ENCODE peak calls at places on chromosomes 6 and 20, in four cellular contexts. G is stomach, J is HCT116, F is IMR-90. R is an unnamed sample.

GRCh38 chr6:53432318-53433161 is 83.8 kb upstream of the ELOVL5 start:
- DNase-seq in F (peak; percentile 81), J (no peak), G (no peak), R (peak; percentile 89)

GRCh38 chr6:118618676-118619377 is 32.6 kb downstream of the CEP85L start:
- DNase-seq in G (peak; percentile 66), J (peak; percentile 12), F (peak; percentile 26), R (no peak)

GRCh38 chr20:9884061-9884460 is 45.2 kb upstream of the PAK5 start:
- DNase-seq in F (no peak), J (no peak), G (no peak), R (no peak)

GRCh38 chr6:39298061-39298460 is 16.2 kb downstream of the KCNK17 start:
- DNase-seq in J (no peak), F (no peak), G (peak; percentile 39), R (no peak)

GRCh38 chr6:160477901-160478300 is 129.7 kb downstream of the SLC22A3 start:
- DNase-seq in G (no peak), J (no peak), F (no peak), R (no peak)

GRCh38 chr6:95581073-95581472 is 3.7 kb downstream of the MANEA start:
- DNase-seq in J (no peak), F (peak; percentile 51), G (no peak), R (no peak)

GRCh38 chr20:24934716-24935115 is 14.4 kb upstream of the CST7 start:
- DNase-seq in F (no peak), G (no peak), J (no peak), R (no peak)

GRCh38 chr20:16387661-16388060 is 185.6 kb downstream of the KIF16B start:
- DNase-seq in G (no peak), F (no peak), J (no peak), R (no peak)

GRCh38 chr20:461254-462198 is 807 bp downstream of the TBC1D20 start:
- DNase-seq in F (peak; percentile 42), J (no peak), G (peak; percentile 51), R (no peak)

GRCh38 chr20:460707-461106 is 1.6 kb downstream of the TBC1D20 start:
- DNase-seq in G (no peak), F (no peak), J (no peak), R (no peak)

GRCh38 chr20:460180-460579 is 2.2 kb downstream of the TBC1D20 start:
- DNase-seq in F (no peak), G (no peak), J (no peak), R (no peak)

GRCh38 chr20:458766-459165 is 3.6 kb downstream of the TBC1D20 start:
- DNase-seq in F (no peak), J (no peak), G (no peak), R (no peak)

DNA sequence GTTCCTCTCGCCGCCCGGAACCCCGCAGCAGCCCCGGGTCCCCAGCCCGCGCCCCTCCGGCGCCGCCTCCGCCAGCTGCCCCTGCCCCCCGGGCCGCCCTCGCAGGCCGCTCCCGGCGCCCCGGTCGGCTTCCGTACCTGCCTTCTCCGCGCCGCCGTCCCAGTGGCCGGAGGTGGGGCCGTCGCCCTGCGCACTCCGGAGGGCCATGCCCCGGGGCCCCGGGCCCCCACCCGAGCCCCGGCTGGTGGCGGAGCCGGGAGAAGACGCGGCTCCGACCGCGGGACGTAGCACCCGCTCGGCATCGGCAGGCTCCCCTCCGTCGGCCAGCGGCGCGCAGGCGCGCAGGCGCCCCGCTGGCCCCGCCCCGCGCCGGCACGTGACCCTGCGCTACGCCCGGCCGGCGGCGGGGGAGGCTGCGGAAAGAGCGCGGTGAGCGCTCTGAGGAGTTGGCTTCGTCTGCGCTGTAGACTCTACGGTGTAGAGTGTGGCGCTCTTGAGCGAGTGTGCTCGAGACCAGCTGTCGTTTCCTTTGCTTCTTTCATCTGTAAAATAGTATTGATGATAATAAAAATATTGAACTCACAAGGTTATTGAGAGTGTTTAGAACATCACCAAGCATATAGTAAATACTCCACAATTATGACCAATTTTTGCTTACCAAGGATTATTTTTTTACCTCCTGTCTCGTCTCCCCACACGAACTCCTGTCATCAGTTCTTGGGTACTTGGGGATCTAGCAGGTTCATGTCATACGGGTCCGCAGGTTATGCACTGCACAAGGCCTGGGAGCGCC is at the start of gene TBC1D20:
- DNase-seq in J (peak; percentile 60), G (peak; percentile 88), F (peak; percentile 84), R (no peak)
- TF ChIP-seq CTCF in J (no peak), G (no peak), F (peak; percentile 37), R (peak; percentile 27)

GRCh38 chr6:138970856-138971425 is 17.1 kb downstream of the REPS1 start:
- DNase-seq in F (peak; percentile 95), J (peak; percentile 55), G (no peak), R (peak; percentile 88)
- H3K4me3 ChIP-seq in F (no peak overlapping the region), J (no peak overlapping the region), G (no peak overlapping the region), R (no peak overlapping the region)

DNA sequence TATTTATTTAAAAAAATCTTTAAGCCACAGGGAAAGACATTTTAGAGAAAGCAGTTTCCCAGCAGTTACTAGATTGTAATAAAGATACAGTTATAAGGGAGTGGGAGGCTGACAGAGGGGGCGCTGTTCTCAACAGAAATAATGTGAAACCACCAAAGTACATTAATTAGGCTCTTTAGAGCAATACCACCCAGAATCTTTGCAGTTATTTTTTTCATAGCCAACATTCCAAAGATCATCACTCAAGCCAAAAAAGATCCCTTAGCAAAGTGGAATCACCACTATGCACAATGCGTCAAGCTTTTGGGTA is 331.3 kb upstream of the DEFB112 start:
- DNase-seq in F (no peak), J (no peak), G (no peak), R (no peak)
- TF ChIP-seq CTCF in F (no peak), J (no peak), G (no peak), R (peak; percentile 40)

DNA sequence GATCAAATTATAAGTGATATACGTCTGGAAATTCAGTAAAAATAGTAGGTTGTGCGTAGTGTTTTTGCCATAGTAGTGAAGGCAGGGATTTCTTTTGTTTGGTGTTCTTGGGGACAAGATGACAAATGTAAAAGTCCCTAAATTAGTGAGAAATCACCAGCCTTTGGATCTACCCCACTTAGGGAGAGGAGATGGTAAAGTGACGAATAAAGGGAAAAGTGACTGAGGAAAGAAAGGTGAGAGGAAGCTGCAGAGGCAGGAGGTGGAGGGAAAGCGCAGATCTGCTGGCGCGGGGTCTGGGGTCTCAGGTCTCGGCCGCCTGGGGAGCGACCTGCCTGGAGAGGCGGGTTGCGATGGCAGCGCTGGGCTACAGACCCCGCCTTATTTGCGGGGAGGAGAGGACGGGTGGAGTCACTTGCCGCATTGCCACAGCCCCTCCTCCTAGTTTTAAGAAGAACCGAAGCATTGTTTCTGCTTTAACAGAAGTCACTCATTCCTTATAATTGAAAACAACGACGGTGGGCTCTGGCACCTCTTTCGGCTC is 3.4 kb upstream of the LIN28B start:
- DNase-seq in G (no peak), F (no peak), J (no peak), R (no peak)
- H3K4me3 ChIP-seq in G (no peak overlapping the region), F (no peak overlapping the region), J (no peak overlapping the region), R (no peak overlapping the region)

GRCh38 chr20:45181639-45182038 is 6.9 kb downstream of the PI3 start:
- DNase-seq in J (no peak), F (no peak), G (no peak), R (no peak)
- TF ChIP-seq CTCF in J (no peak), F (no peak), G (no peak), R (no peak)

GRCh38 chr6:28351087-28351486 is 1.3 kb downstream of the ZKSCAN3 start:
- DNase-seq in F (no peak), G (peak; percentile 45), J (no peak), R (no peak)
- H3K4me3 ChIP-seq in F (no peak overlapping the region), G (peak overlapping the region; percentile 92), J (peak overlapping the region; percentile 86), R (peak overlapping the region; percentile 84)

DNA sequence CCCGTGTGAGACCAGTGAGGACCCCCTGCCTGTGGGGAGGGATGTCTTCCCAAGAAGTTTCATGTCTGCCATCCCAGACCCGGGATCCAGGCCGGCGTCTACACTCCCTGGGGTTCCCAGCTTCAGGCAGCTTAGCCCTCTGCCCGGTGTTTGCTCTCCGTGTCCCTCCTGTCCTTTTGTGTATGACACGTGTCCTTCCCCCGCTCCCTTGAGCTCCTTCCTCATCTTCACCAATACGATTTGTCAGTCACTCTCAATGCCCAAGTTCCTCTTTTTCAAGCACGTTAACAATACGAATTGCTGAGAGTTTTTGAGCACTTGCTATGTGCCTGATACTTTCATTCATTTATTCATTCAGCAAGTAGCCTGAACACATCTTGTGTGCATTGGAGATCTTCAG is 115.6 kb upstream of the PTPN1 start:
- DNase-seq in F (no peak), G (no peak), J (no peak), R (no peak)
- TF ChIP-seq CTCF in F (no peak), G (no peak), J (no peak), R (no peak)

GRCh38 chr20:61254881-61255589 is 3.0 kb downstream of the CDH4 start:
- DNase-seq in F (peak; percentile 57), G (no peak), J (no peak), R (peak; percentile 9)

GRCh38 chr20:61251529-61252393 is at the start of gene CDH4:
- DNase-seq in F (no peak), J (no peak), G (no peak), R (no peak)

GRCh38 chr20:61252601-61253263 is 671 bp downstream of the CDH4 start:
- DNase-seq in F (peak; percentile 9), J (no peak), G (no peak), R (no peak)

GRCh38 chr20:61253264-61253639 is 1.2 kb downstream of the CDH4 start:
- DNase-seq in F (peak; percentile 45), G (no peak), J (no peak), R (no peak)

DNA sequence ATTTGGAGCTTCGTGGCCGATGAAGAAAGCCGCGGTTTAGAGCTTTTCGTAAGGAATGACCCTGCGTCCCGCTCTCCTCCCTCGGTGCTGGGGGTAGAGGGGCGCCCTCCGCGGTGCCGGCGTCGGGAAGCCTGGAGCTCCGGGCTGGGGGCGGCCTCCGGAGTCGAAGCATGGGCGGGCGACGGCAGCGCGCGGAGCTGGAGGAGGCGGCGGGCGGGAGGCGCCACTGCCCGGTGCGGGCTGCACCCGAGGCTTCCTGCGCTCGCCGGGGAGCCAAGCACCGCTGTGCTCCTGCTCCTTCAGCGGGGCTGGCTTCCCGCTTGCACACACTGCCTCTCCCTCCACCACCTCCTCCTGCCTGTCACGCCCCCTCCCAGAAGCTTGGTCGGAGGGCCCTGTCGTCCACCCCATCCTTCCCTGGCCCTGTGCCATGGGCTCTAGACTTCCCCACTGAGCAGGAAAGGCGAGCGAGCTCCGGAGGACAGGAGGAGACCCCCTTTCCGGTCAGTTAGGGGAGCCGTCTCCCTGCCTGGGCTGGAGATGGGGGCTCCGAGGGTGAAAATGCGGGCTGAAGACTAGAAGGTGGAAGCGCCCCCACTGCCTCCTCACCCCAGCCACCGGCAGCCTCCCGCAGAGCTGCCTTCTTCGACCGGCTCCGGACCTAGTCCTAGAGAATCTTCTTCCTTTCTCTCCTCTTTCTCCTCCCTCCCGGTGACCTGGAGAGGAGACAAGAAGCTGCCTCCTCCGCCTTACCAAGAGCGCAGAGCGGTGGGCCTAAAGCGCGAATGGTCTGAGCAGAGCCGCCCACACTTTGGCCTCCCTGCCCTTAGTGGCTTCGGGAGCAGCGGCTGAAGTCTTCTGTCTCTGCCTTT is 1.8 kb downstream of the CDH4 start:
- DNase-seq in G (no peak), J (no peak), F (peak; percentile 27), R (no peak)
- H3K4me3 ChIP-seq in G (peak overlapping the region; percentile 51), J (no peak overlapping the region), F (peak overlapping the region; percentile 55), R (peak overlapping the region; percentile 56)

DNA sequence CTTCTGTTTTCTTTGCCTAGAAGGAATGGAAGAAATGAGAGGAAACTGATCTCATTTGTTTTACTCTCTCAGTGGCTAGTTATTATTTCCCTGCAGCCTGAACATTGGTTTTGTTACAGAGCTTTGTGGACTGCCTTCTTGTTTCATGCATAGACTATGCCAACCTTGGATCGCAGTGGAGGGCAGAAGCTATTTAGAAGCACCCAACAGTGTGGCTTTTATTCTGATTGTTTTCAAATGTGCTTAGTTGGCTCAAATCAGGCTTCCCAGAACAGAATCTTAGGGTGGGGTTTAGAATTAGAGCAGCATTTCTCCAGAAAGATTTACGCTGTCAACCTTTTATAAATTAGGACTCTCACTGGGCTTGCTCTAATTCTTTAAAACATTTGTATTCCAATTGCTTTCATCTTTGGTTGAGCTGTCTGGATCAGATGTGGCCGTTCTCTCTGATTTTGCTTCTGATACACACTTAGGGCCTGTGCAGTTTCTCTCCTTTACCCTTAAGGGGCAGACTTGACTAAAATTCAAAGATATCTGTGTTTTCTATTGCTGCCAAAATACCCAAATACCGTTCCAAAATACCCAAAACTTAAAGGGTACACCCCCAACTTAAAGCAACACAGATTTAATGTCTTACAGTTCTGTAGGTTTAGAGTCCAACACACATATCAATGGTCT is 210.3 kb downstream of the BCKDHB start:
- DNase-seq in F (no peak), J (no peak), G (no peak), R (no peak)
- TF ChIP-seq CTCF in F (peak; percentile 23), J (no peak), G (no peak), R (no peak)

R was measured in epithelial cell of proximal tubule.